ENCODE peak calls at places on chromosome 11, in eight cellular contexts. S, H, I, L, Q, Z, D and C are unnamed samples.

GRCh38 chr11:126815111-126815510 is 185.5 kb downstream of the KIRREL3 start:
- DNase-seq in D (no peak), L (no peak), I (no peak), Z (no peak), H (no peak), S (no peak), Q (peak), C (peak)

GRCh38 chr11:12108875-12109453 is 1.4 kb upstream of the MICAL2 start:
- DNase-seq in D (no peak), I (no peak), Z (no peak), L (no peak), Q (no peak), S (no peak), H (no peak), C (no peak)

GRCh38 chr11:65438257-65439151 is 15.9 kb downstream of the NEAT1 start:
- DNase-seq in S (no peak), I (no peak), Q (peak), Z (no peak), L (no peak), D (no peak), H (no peak), C (peak)

GRCh38 chr11:44818110-44818509 is 91.3 kb downstream of the TSPAN18 start:
- DNase-seq in Q (no peak), D (no peak), Z (no peak), S (no peak), I (no peak), H (no peak), L (no peak), C (no peak)

GRCh38 chr11:128663824-128664223 is 30.0 kb upstream of the FLI1 start:
- DNase-seq in Z (no peak), S (no peak), Q (no peak), I (no peak), H (no peak), D (no peak), L (no peak), C (no peak)

GRCh38 chr11:118295199-118295598 is 9.3 kb upstream of the CD3E start:
- DNase-seq in Q (no peak), S (no peak), L (no peak), H (no peak), Z (no peak), D (no peak), I (peak), C (no peak)

GRCh38 chr11:76325149-76325548 is 55.8 kb downstream of the THAP12 start:
- DNase-seq in D (no peak), H (no peak), S (no peak), L (no peak), Q (no peak), Z (no peak), I (no peak), C (no peak)

GRCh38 chr11:104221455-104221854 is 57.5 kb upstream of the PDGFD start:
- DNase-seq in S (no peak), D (no peak), Z (no peak), H (no peak), I (no peak), Q (no peak), L (no peak), C (no peak)

GRCh38 chr11:123434262-123434661 is 4.2 kb downstream of the GRAMD1B start:
- DNase-seq in L (peak), D (no peak), H (no peak), I (peak), Q (peak), S (no peak), Z (no peak), C (peak)

GRCh38 chr11:71488086-71488967 is 35.3 kb downstream of the NADSYN1 start:
- DNase-seq in Z (peak), Q (peak), S (no peak), I (peak), L (peak), D (no peak), H (no peak), C (peak)

GRCh38 chr11:65911682-65912568 is 6.9 kb downstream of the C11orf68 start:
- DNase-seq in Z (peak), L (peak), D (peak), Q (peak), I (peak), S (peak), H (no peak), C (peak)

GRCh38 chr11:28966951-28967350 is 858.8 kb downstream of the METTL15 start:
- DNase-seq in L (no peak), Q (peak), I (no peak), Z (no peak), H (no peak), D (no peak), S (no peak), C (peak)

GRCh38 chr11:46003647-46004046 is 81.2 kb downstream of the LARGE2 start:
- DNase-seq in H (no peak), Q (peak), S (no peak), D (no peak), L (no peak), Z (no peak), I (peak), C (peak)

GRCh38 chr11:107040447-107041444 is 22.5 kb upstream of the GUCY1A2 start:
- DNase-seq in I (no peak), Z (peak), Q (peak), S (no peak), H (peak), L (peak), D (no peak), C (peak)

GRCh38 chr11:131408011-131408640 is 37.7 kb downstream of the NTM start:
- DNase-seq in Z (no peak), L (peak), I (peak), Q (peak), H (no peak), D (no peak), S (peak), C (peak)

GRCh38 chr11:376531-377173 is 7.4 kb downstream of the B4GALNT4 start:
- DNase-seq in H (no peak), S (no peak), Z (no peak), Q (no peak), L (no peak), I (no peak), D (no peak), C (no peak)

GRCh38 chr11:69884286-69884685 is 65.1 kb upstream of the FGF3 start:
- DNase-seq in H (no peak), S (no peak), L (no peak), Z (no peak), I (no peak), D (no peak), Q (no peak), C (no peak)

GRCh38 chr11:97934572-97935208 is 1086.1 kb upstream of the CNTN5 start:
- DNase-seq in S (no peak), I (no peak), H (no peak), Z (no peak), L (no peak), Q (no peak), D (no peak), C (no peak)

GRCh38 chr11:46711288-46711687 is 7.7 kb upstream of the F2 start:
- DNase-seq in D (no peak), L (no peak), I (no peak), H (no peak), S (no peak), Q (peak), Z (no peak), C (peak)

GRCh38 chr11:116037851-116038250 is 533.6 kb upstream of the CADM1 start:
- DNase-seq in S (no peak), H (no peak), L (peak), Z (no peak), D (no peak), I (no peak), Q (no peak), C (peak)

GRCh38 chr11:14612624-14613023 is 31.0 kb upstream of the PDE3B start:
- DNase-seq in I (no peak), L (peak), Q (no peak), H (no peak), D (no peak), Z (peak), S (no peak), C (no peak)